ENCODE peak calls at places on chromosomes 13 and 19, in nine cellular contexts. O, J, Y, B, X, R, P, M and Q are unnamed samples. For H3K36me3, the result is how much of the 10 kb centered on the place peaks cover.

GRCh38 chr13:84645196-84646071 is 763.2 kb upstream of the SLITRK1 start:
- DNase-seq in O (no peak), J (no peak), Y (no peak), B (no peak), X (no peak), R (no peak), P (no peak), M (no peak), Q (peak)

GRCh38 chr19:42140125-42140754 is 8.0 kb upstream of the POU2F2 start:
- DNase-seq in O (no peak), J (no peak), Y (peak), B (peak), X (peak), R (peak), P (peak), M (peak), Q (peak)

GRCh38 chr19:2168619-2169424 is 5.1 kb downstream of the DOT1L start:
- DNase-seq in O (peak), J (peak), Y (peak), B (peak), X (peak), R (peak), P (peak), M (peak), Q (peak)

GRCh38 chr19:38839816-38840582 is 8.4 kb upstream of the ECH1 start:
- DNase-seq in O (no peak), J (no peak), Y (no peak), B (no peak), X (no peak), R (no peak), P (no peak), M (no peak), Q (peak)

GRCh38 chr13:98839826-98840769 is 87.6 kb upstream of the SLC15A1 start:
- DNase-seq in O (no peak), J (peak), Y (peak), B (peak), X (peak), R (peak), P (peak), M (peak), Q (peak)

GRCh38 chr13:106376411-106377112 is 158.9 kb downstream of the EFNB2 start:
- DNase-seq in O (no peak), J (no peak), Y (no peak), B (peak), X (peak), R (peak), P (peak), M (peak), Q (peak)

GRCh38 chr13:94968040-94968756 is 255.9 kb upstream of the SOX21 start:
- DNase-seq in O (no peak), J (no peak), Y (no peak), B (no peak), X (no peak), R (peak), P (no peak), M (no peak), Q (peak)

GRCh38 chr19:8311461-8312260 is 3.5 kb upstream of the CD320 start:
- DNase-seq in O (no peak), J (no peak), Y (peak), B (peak), X (no peak), R (no peak), P (peak), M (peak), Q (no peak)

GRCh38 chr19:1992759-1993260 is 22.7 kb downstream of the BTBD2 start:
- DNase-seq in O (peak), J (no peak), Y (no peak), B (no peak), X (no peak), R (no peak), P (peak), M (peak), Q (no peak)

GRCh38 chr19:56725829-56726424 is 54.4 kb upstream of the ZNF835 start:
- DNase-seq in O (no peak), J (no peak), Y (no peak), B (no peak), X (no peak), R (peak), P (peak), M (no peak), Q (no peak)

GRCh38 chr19:2455481-2456300 is 1.1 kb downstream of the LMNB2 start:
- DNase-seq in O (peak), J (no peak), Y (peak), B (peak), X (no peak), R (peak), P (no peak), M (peak), Q (no peak)

GRCh38 chr13:106151056-106151699 is 384.3 kb downstream of the EFNB2 start:
- DNase-seq in O (no peak), J (no peak), Y (no peak), B (no peak), X (peak), R (peak), P (peak), M (no peak), Q (peak)

GRCh38 chr19:32870154-32870573 is 597 bp upstream of the SLC7A9 start:
- DNase-seq in O (no peak), J (no peak), Y (peak), B (peak), X (no peak), R (no peak), P (no peak), M (no peak), Q (no peak)

GRCh38 chr19:41887711-41888382 is 4.9 kb downstream of the ARHGEF1 start:
- DNase-seq in O (peak), J (no peak), Y (peak), B (peak), X (no peak), R (peak), P (peak), M (peak), Q (peak)

GRCh38 chr13:79782541-79783216 is 301.7 kb downstream of the NDFIP2 start:
- DNase-seq in O (no peak), J (peak), Y (peak), B (peak), X (peak), R (peak), P (no peak), M (peak), Q (peak)

GRCh38 chr19:44891016-44891882 is at the start of gene TOMM40:
- DNase-seq in O (no peak), J (no peak), Y (no peak), B (peak), X (peak), R (no peak), P (no peak), M (peak), Q (peak)

GRCh38 chr13:48875071-48875470 is 100.6 kb upstream of the FNDC3A start:
- DNase-seq in O (no peak), J (no peak), Y (no peak), B (no peak), X (no peak), R (no peak), P (no peak), M (no peak), Q (no peak)

GRCh38 chr19:711224-711623 is 2.5 kb downstream of the PALM start:
- DNase-seq in O (no peak), J (no peak), Y (no peak), B (no peak), X (no peak), R (no peak), P (no peak), M (no peak), Q (no peak)

GRCh38 chr19:5624741-5625140 is 1.9 kb downstream of the SAFB start:
- DNase-seq in O (no peak), J (no peak), Y (no peak), B (no peak), X (no peak), R (no peak), P (no peak), M (no peak), Q (no peak)

GRCh38 chr13:32745509-32745908 is 159.3 kb downstream of the PDS5B start:
- DNase-seq in O (no peak), J (no peak), Y (no peak), B (no peak), X (no peak), R (no peak), P (no peak), M (no peak), Q (no peak)

GRCh38 chr13:109163052-109163413 is 533.6 kb downstream of the MYO16 start:
- DNase-seq in O (no peak), J (no peak), Y (no peak), B (no peak), X (no peak), R (peak), P (no peak), M (no peak), Q (no peak)

DNA sequence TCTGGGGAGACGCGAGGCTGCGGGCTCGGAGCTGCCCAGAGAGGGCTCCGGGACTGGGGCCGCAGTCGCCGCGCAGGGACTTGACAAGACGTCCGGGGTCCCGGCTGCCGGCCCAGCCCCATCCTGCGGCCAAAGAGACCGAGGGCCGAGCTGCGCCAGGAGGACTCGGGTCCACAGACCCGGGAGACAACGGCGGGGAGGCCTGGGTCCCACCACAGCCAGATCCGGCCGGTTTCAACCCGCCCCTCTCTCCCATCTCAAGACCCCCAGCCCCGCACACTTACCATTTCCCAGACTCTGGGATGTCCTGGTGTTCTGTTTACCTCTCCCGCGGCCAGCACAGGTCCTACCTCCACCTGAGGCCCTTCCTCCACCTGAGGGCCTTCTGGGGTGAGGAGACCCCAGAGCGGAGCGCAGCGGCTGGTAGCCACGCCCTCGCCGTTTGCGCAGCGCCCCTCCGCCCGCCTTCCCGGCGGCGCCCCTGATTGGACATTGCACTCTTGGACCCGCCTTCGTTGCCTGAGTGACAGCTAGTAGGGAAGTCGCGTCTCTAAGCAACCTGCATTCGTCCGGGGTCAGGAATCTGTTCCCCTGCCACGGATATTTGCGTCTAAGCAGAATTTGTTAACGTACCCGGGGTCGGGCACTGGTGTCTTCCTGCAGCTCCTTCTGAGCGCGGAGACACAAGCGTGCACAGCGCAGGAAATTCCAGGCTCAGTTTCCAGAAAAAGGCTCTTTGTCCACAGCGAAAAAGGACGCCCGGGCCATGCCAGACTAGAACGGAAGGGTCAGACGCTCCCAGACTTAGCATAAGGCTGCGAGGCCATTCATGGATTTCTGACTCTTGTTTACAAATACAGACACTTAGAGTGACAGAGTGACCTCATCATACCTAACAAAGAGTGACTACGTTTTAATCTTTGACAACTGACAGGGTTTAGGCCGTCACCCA is at the start of gene ZNF709:
- DNase-seq in O (peak), J (peak), Y (peak), B (peak), X (peak), R (peak), P (peak), M (peak), Q (peak)
- H3K4me3 ChIP-seq in O (peak), J (peak), Y (peak), B (peak), X (peak), R (peak), P (peak), M (peak), Q (peak)

GRCh38 chr13:97388385-97388784 is 45.6 kb upstream of the RAP2A start:
- DNase-seq in O (no peak), J (no peak), Y (no peak), B (no peak), X (no peak), R (no peak), P (no peak), M (no peak), Q (no peak)
- H3K36me3 ChIP-seq in O (under half), J (under half), Y (under half), B (under half), X (under half), R (under half), P (under half), M (under half), Q (under half)

GRCh38 chr19:49812997-49813861 is at the start of gene FUZ:
- DNase-seq in O (peak), J (peak), Y (peak), B (peak), X (peak), R (peak), P (peak), M (peak), Q (peak)
- TF ChIP-seq CTCF in O (no peak), J (no peak), Y (peak), B (peak), X (peak), R (peak), P (peak), M (peak), Q (peak)

GRCh38 chr13:30796132-30796832 is 60.9 kb downstream of the ALOX5AP start:
- DNase-seq in O (no peak), J (no peak), Y (no peak), B (no peak), X (peak), R (peak), P (peak), M (no peak), Q (peak)

GRCh38 chr13:30789360-30789862 is 54.1 kb downstream of the ALOX5AP start:
- DNase-seq in O (no peak), J (no peak), Y (no peak), B (no peak), X (no peak), R (no peak), P (no peak), M (no peak), Q (no peak)

GRCh38 chr13:30791354-30791921 is 56.1 kb downstream of the ALOX5AP start:
- DNase-seq in O (no peak), J (no peak), Y (no peak), B (no peak), X (no peak), R (peak), P (no peak), M (no peak), Q (no peak)

GRCh38 chr13:30790592-30790991 is 55.2 kb downstream of the ALOX5AP start:
- DNase-seq in O (no peak), J (no peak), Y (no peak), B (no peak), X (no peak), R (no peak), P (no peak), M (no peak), Q (no peak)

DNA sequence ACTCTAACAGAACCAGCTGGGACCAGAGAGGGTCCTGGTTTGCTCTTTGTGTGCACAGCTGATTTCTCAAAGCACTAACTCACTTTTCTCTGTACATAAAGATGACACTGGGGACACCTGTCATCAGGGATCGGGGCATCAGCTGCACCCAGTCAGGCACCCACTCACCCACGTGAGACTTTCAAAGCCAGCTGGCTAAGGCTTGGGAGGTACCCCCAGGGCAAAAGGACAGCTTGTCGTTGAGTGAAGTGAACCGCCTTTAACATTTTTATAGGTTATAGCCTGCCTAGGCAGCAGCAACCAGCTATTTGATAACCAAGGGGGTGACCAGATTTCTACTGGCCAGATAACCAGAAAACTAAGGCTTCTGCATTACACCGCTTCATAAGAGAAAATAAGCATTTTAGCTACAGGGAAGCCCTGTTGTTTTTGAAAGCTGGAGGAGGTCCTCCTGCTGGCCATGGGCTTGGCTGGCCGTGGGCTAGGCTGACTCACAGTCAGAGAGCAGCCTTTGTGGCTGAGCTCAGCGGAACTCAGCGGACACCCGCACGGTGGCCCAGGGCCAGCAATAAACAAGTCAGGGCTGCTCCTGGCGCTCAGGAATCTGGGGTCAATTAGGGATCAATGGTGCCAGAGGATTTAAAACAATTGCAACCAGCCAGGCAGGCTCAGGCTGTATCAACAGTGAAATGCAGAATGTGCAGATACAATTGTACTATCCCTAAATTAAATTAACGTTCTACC is 57.1 kb downstream of the ALOX5AP start:
- DNase-seq in O (no peak), J (peak), Y (peak), B (peak), X (peak), R (peak), P (peak), M (peak), Q (peak)
- H3K4me3 ChIP-seq in O (no peak), J (no peak), Y (no peak), B (no peak), X (no peak), R (no peak), P (no peak), M (no peak), Q (no peak)

GRCh38 chr13:39536274-39536673 is 66.7 kb downstream of the LHFPL6 start:
- DNase-seq in O (no peak), J (no peak), Y (no peak), B (no peak), X (no peak), R (no peak), P (no peak), M (no peak), Q (no peak)

GRCh38 chr13:39538826-39539555 is 64.0 kb downstream of the LHFPL6 start:
- DNase-seq in O (no peak), J (no peak), Y (no peak), B (no peak), X (peak), R (no peak), P (peak), M (no peak), Q (no peak)

GRCh38 chr13:39536906-39537305 is 66.1 kb downstream of the LHFPL6 start:
- DNase-seq in O (no peak), J (no peak), Y (no peak), B (no peak), X (no peak), R (no peak), P (no peak), M (no peak), Q (no peak)

GRCh38 chr13:39542361-39542760 is 60.6 kb downstream of the LHFPL6 start:
- DNase-seq in O (no peak), J (no peak), Y (no peak), B (no peak), X (no peak), R (no peak), P (no peak), M (no peak), Q (no peak)

GRCh38 chr13:39540929-39541605 is 61.9 kb downstream of the LHFPL6 start:
- DNase-seq in O (no peak), J (no peak), Y (no peak), B (no peak), X (no peak), R (no peak), P (no peak), M (no peak), Q (no peak)
- H3K36me3 ChIP-seq in O (under half), J (under half), Y (under half), B (under half), X (under half), R (under half), P (under half), M (under half), Q (under half)

GRCh38 chr13:91154553-91154952 is 192.9 kb upstream of the MIR17HG start:
- DNase-seq in O (no peak), J (no peak), Y (no peak), B (no peak), X (no peak), R (no peak), P (no peak), M (no peak), Q (no peak)

GRCh38 chr13:91154954-91155353 is 192.5 kb upstream of the MIR17HG start:
- DNase-seq in O (no peak), J (no peak), Y (no peak), B (no peak), X (no peak), R (no peak), P (no peak), M (peak), Q (no peak)

GRCh38 chr13:91157273-91158014 is 190.0 kb upstream of the MIR17HG start:
- DNase-seq in O (no peak), J (no peak), Y (no peak), B (no peak), X (no peak), R (no peak), P (no peak), M (no peak), Q (no peak)

GRCh38 chr13:91155512-91156114 is 191.9 kb upstream of the MIR17HG start:
- DNase-seq in O (no peak), J (no peak), Y (no peak), B (no peak), X (no peak), R (no peak), P (peak), M (no peak), Q (peak)

DNA sequence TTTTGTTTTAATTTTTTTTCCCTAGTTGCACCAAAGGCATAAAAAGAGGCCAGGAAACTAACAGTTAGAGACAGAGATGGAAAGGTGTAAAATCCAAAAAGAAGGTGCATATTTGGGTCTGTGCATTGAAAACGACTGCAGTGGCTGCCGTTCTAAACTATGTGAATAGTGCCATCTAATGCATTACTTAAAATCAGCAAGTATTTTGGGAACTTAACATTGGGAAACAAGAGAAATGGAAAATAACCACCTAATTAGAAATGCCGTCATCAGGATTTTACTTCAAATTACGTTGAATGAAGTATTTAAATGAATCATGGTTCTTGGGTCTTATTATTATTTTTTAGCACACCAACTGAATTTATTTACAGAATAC is 189.5 kb upstream of the MIR17HG start:
- DNase-seq in O (no peak), J (no peak), Y (no peak), B (no peak), X (no peak), R (peak), P (peak), M (no peak), Q (no peak)
- TF ChIP-seq CTCF in O (no peak), J (no peak), Y (peak), B (no peak), X (peak), R (no peak), P (peak), M (no peak), Q (no peak)

DNA sequence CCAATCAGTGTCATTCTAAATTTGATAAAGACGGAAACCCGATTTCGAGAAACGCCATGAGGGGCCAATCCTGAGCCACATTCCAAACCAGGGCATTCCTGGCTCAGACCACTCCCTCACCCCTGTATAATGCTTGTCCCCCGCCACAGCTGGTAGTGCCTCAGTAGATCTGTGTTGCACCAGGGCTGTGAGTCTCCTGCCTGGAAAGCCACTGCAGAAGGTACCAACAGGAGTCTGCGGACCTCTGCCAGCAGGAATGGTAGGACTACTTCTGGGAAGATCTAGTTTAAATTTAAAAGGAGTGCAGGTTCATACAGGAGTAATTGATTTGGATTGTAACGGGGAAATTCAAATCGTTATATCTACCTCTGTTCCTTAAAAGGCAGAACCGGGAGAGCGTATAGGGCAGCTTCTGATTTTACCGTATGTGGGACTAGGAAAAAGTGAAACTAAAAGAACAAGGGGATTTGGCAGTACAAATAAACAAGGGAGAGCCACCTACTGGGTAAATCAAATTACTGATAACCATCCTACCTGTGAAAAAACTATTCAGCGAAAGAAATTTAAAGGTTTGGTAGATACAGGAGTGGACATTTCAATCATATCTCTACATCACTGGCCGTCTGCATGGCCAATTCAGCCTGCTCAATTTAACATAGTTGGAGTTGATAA is 20.8 kb upstream of the ZNF266 start:
- DNase-seq in O (no peak), J (no peak), Y (no peak), B (no peak), X (no peak), R (no peak), P (no peak), M (no peak), Q (no peak)
- H3K4me3 ChIP-seq in O (no peak), J (no peak), Y (no peak), B (no peak), X (no peak), R (no peak), P (no peak), M (no peak), Q (no peak)